ENCODE peak calls at places on chromosomes 13 and 19, in nine cellular contexts. D is endothelial cell; J is psoas muscle; R is OCI-LY7; U is CD4-positive, alpha-beta T cell; P is MCF 10A; I is WTC11; K is GM10248; F is nephron progenitor cell. E is an unnamed sample.
A peak's percentile ranks its signal among the peaks of the same experiment; 100 is the strongest.

GRCh38 chr19:18756896-18757295 is 34.2 kb downstream of the COMP start:
- DNase-seq in D (no peak), J (no peak), R (no peak), U (no peak), P (peak; percentile 92), I (no peak), K (no peak), F (no peak), E (no peak)

GRCh38 chr19:29380581-29380980 is 145.2 kb upstream of the VSTM2B start:
- DNase-seq in D (no peak), J (no peak), R (no peak), U (no peak), P (no peak), I (no peak), K (no peak), F (no peak), E (no peak)

GRCh38 chr19:17340302-17340870 is 3.0 kb downstream of the GTPBP3 start:
- DNase-seq in D (no peak), J (no peak), R (no peak), U (no peak), P (peak; percentile 56), I (peak; percentile 90), K (no peak), F (peak; percentile 54), E (no peak)

GRCh38 chr19:8526345-8527062 is 12.5 kb upstream of the ZNF414 start:
- DNase-seq in D (peak; percentile 94), J (peak; percentile 91), R (no peak), U (no peak), P (peak; percentile 94), I (peak; percentile 95), K (peak; percentile 67), F (peak; percentile 98), E (no peak)

GRCh38 chr13:57314897-57315520 is 148.0 kb downstream of the PRR20E start:
- DNase-seq in D (no peak), J (no peak), R (no peak), U (no peak), P (no peak), I (no peak), K (no peak), F (no peak), E (no peak)

GRCh38 chr13:23979361-23980159 is 82.3 kb upstream of the C1QTNF9B start:
- DNase-seq in D (peak; percentile 57), J (peak; percentile 83), R (no peak), U (no peak), P (peak; percentile 69), I (peak; percentile 67), K (peak; percentile 76), F (peak; percentile 74), E (no peak)

GRCh38 chr13:73809561-73809960 is 324.6 kb downstream of the KLF12 start:
- DNase-seq in D (no peak), J (no peak), R (no peak), U (no peak), P (peak; percentile 36), I (no peak), K (no peak), F (no peak), E (peak; percentile 43)

GRCh38 chr13:25213716-25214115 is 41.6 kb upstream of the AMER2 start:
- DNase-seq in D (no peak), J (no peak), R (no peak), U (no peak), P (no peak), I (no peak), K (no peak), F (no peak), E (no peak)

GRCh38 chr19:12364391-12365093 is 941 bp downstream of the ZNF442 start:
- DNase-seq in D (no peak), J (peak; percentile 54), R (no peak), U (no peak), P (no peak), I (peak; percentile 15), K (peak; percentile 29), F (peak; percentile 29), E (no peak)

GRCh38 chr13:94431569-94431968 is 47.9 kb downstream of the DCT start:
- DNase-seq in D (no peak), J (no peak), R (no peak), U (no peak), P (no peak), I (no peak), K (no peak), F (no peak), E (no peak)
- TF ChIP-seq CTCF in D (no peak), J (no peak), R (no peak), U (no peak), P (no peak), I (no peak), K (no peak), F (no peak), E (no peak)

DNA sequence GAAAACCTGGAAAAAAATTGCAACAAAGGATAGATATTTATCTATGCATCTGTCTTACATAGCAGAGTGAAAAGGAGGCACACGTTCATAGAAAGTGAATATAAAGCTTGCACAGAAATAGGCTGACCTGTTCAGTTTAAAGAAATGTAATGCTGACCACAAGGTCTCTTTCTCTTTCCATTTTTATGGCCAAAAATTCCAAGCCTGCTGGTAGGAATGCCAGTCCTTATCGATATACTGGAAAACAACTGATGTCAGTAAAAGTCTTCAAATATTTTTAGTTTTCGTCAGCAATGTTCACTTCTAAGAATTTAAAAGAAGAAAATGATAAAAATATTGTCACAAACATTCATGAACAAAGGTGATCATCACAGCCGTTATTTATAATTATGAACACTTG is 59.0 kb upstream of the MCF2L start:
- DNase-seq in D (no peak), J (no peak), R (no peak), U (no peak), P (no peak), I (no peak), K (no peak), F (no peak), E (no peak)
- TF ChIP-seq CTCF in D (no peak), J (no peak), R (no peak), U (no peak), P (no peak), I (no peak), K (no peak), F (no peak), E (no peak)

GRCh38 chr19:5109560-5109959 is 140.6 kb downstream of the KDM4B start:
- DNase-seq in D (no peak), J (no peak), R (no peak), U (no peak), P (no peak), I (peak; percentile 62), K (no peak), F (no peak), E (no peak)
- TF ChIP-seq CTCF in D (no peak), J (no peak), R (no peak), U (no peak), P (no peak), I (no peak), K (no peak), F (no peak), E (no peak)

GRCh38 chr19:11256189-11256588 is 6.1 kb downstream of the DOCK6 start:
- DNase-seq in D (peak; percentile 42), J (peak; percentile 64), R (no peak), U (no peak), P (no peak), I (no peak), K (no peak), F (peak; percentile 45), E (no peak)

GRCh38 chr19:11252665-11253355 is 9.5 kb downstream of the DOCK6 start:
- DNase-seq in D (no peak), J (no peak), R (no peak), U (no peak), P (no peak), I (no peak), K (no peak), F (no peak), E (no peak)

GRCh38 chr19:11257827-11258380 is 4.4 kb downstream of the DOCK6 start:
- DNase-seq in D (no peak), J (no peak), R (no peak), U (no peak), P (peak; percentile 32), I (no peak), K (no peak), F (no peak), E (no peak)

GRCh38 chr19:11251650-11252314 is 10.5 kb downstream of the DOCK6 start:
- DNase-seq in D (no peak), J (no peak), R (no peak), U (no peak), P (no peak), I (no peak), K (no peak), F (no peak), E (no peak)

GRCh38 chr19:11254662-11255061 is 7.7 kb downstream of the DOCK6 start:
- DNase-seq in D (no peak), J (no peak), R (no peak), U (no peak), P (no peak), I (no peak), K (no peak), F (no peak), E (no peak)
- TF ChIP-seq CTCF in D (no peak), J (no peak), R (peak; percentile 62), U (no peak), P (peak; percentile 18), I (no peak), K (no peak), F (no peak), E (peak; percentile 43)